ENCODE peak calls at places on chromosomes 3 and 15, in five cellular contexts. M is BE2C, Z is GM12878, R is ascending aorta, G is lung. A is an unnamed sample. For H3K27me3, the result is how much of the 10 kb centered on the place peaks cover.

GRCh38 chr15:67133738-67134576 is 68.6 kb downstream of the SMAD3 start:
- DNase-seq in M (no peak), G (no peak), Z (no peak), R (no peak), A (no peak)

GRCh38 chr15:101372149-101372577 is 77.1 kb upstream of the SNRPA1 start:
- DNase-seq in R (no peak), G (no peak), M (no peak), Z (no peak), A (no peak)

GRCh38 chr3:177443469-177443868 is 246.2 kb upstream of the TBL1XR1 start:
- DNase-seq in M (peak), G (no peak), Z (no peak), R (no peak), A (peak)

GRCh38 chr15:41691471-41691870 is 31.3 kb downstream of the MGA start:
- DNase-seq in M (no peak), R (no peak), G (no peak), Z (no peak), A (no peak)

GRCh38 chr3:149332227-149332765 is 1.1 kb downstream of the TM4SF18 start:
- DNase-seq in G (no peak), M (no peak), Z (no peak), R (no peak), A (no peak)

GRCh38 chr3:159669024-159669476 is 319.6 kb upstream of the IL12A start:
- DNase-seq in G (peak), M (no peak), R (no peak), Z (no peak), A (no peak)

GRCh38 chr3:155785662-155786295 is 20.3 kb downstream of the C3orf33 start:
- DNase-seq in M (no peak), R (no peak), G (no peak), Z (no peak), A (no peak)

GRCh38 chr15:27258287-27258686 is 287.3 kb downstream of the GABRG3 start:
- DNase-seq in Z (no peak), M (no peak), G (no peak), R (no peak), A (no peak)

GRCh38 chr15:99712415-99712814 is 20.8 kb downstream of the LYSMD4 start:
- DNase-seq in Z (no peak), R (no peak), G (no peak), M (no peak), A (no peak)

GRCh38 chr3:112640333-112640863 is 545 bp downstream of the CCDC80 start:
- DNase-seq in R (peak), G (no peak), M (no peak), Z (no peak), A (no peak)

GRCh38 chr3:140603766-140604165 is 74.1 kb upstream of the TRIM42 start:
- DNase-seq in M (no peak), Z (no peak), R (no peak), G (no peak), A (no peak)

GRCh38 chr15:38242055-38242454 is 10.6 kb upstream of the SPRED1 start:
- DNase-seq in G (no peak), M (no peak), Z (peak), R (no peak), A (no peak)

GRCh38 chr3:112377418-112378071 is 44.6 kb downstream of the CD200 start:
- DNase-seq in R (no peak), G (no peak), M (no peak), Z (no peak), A (no peak)

GRCh38 chr3:46923559-46924350 is 46.2 kb downstream of the PTH1R start:
- DNase-seq in R (no peak), M (peak), Z (no peak), G (no peak), A (no peak)

GRCh38 chr15:97140216-97140615 is 809.7 kb downstream of the NR2F2 start:
- DNase-seq in G (no peak), R (no peak), M (no peak), Z (no peak), A (no peak)

GRCh38 chr15:26197719-26198118 is 334.6 kb upstream of the ATP10A start:
- DNase-seq in Z (no peak), M (no peak), R (no peak), G (no peak), A (no peak)

GRCh38 chr3:76129441-76129840 is 344.1 kb upstream of the ZNF717 start:
- DNase-seq in G (no peak), M (no peak), R (no peak), Z (no peak), A (no peak)

GRCh38 chr3:87674397-87675161 is 384.2 kb downstream of the CGGBP1 start:
- DNase-seq in R (no peak), M (no peak), Z (peak), G (no peak), A (no peak)

GRCh38 chr15:89404023-89404422 is 69.4 kb upstream of the POLG start:
- DNase-seq in G (no peak), Z (no peak), M (no peak), R (no peak), A (no peak)

GRCh38 chr15:63502843-63503738 is 1.3 kb upstream of the USP3 start:
- DNase-seq in Z (peak), R (peak), G (peak), M (no peak), A (peak)

GRCh38 chr3:14452676-14453367 is 50.4 kb downstream of the SLC6A6 start:
- DNase-seq in Z (no peak), M (peak), G (peak), R (peak), A (no peak)

GRCh38 chr3:14450922-14451606 is 48.7 kb downstream of the SLC6A6 start:
- DNase-seq in G (no peak), M (no peak), R (no peak), Z (no peak), A (no peak)

GRCh38 chr3:14448756-14449728 is 46.6 kb downstream of the SLC6A6 start:
- DNase-seq in M (no peak), Z (no peak), R (no peak), G (no peak), A (no peak)

GRCh38 chr3:14451844-14452533 is 49.6 kb downstream of the SLC6A6 start:
- DNase-seq in Z (no peak), G (no peak), M (peak), R (peak), A (no peak)

GRCh38 chr3:14450506-14450905 is 48.1 kb downstream of the SLC6A6 start:
- DNase-seq in M (no peak), G (no peak), R (no peak), Z (no peak), A (no peak)
- H3K27me3 ChIP-seq in M (under half), G (under half), R (under half), Z (under half), A (under half)

DNA sequence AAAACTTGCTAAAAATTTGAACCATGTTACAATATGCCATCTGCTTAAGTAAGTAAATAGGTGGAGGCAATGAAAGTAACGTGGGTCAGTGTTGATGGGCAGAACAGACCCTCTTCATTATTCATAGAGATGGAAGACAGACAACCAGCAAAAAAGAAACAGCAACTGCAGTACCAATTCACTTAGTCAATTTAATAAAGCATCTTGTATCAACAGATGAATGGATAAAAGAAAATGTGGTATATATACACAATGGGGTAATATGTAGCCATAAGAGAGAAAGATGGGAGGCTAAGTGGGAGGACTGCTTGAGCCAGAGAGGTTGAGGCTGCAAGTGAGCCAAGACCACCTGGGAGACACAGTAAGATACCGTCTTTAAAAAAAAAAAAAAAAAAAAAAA is 45.3 kb downstream of the NR1I2 start:
- DNase-seq in Z (no peak), M (no peak), G (no peak), R (no peak), A (no peak)
- TF ChIP-seq CTCF in Z (no peak), M (no peak), G (no peak), R (no peak), A (no peak)

GRCh38 chr3:169429328-169429727 is 234.2 kb downstream of the MECOM start:
- DNase-seq in R (no peak), G (no peak), Z (no peak), M (no peak), A (no peak)
- H3K27me3 ChIP-seq in R (under half), G (under half), Z (under half), M (under half), A (under half)

GRCh38 chr3:157354722-157355121 is 81.9 kb upstream of the PTX3 start:
- DNase-seq in R (no peak), M (no peak), Z (no peak), G (no peak), A (no peak)
- TF ChIP-seq CTCF in R (no peak), M (peak), Z (peak), G (no peak), A (peak)

GRCh38 chr15:91200101-91200754 is 100.2 kb downstream of the SV2B start:
- DNase-seq in Z (no peak), R (no peak), G (no peak), M (no peak), A (no peak)
- H3K27me3 ChIP-seq in Z (under half), R (under half), G (under half), M (under half), A (under half)